ENCODE peak calls at places on chromosome 9, in six cellular contexts. Q is lower lobe of right lung, O is HuH-7.5, M is substantia nigra, J is RPMI8226, T is EH. A is an unnamed sample.

GRCh38 chr9:103319979-103320378 is 324.8 kb downstream of the CYLC2 start:
- DNase-seq in O (no peak), Q (no peak), T (no peak), M (no peak), J (no peak), A (no peak)

GRCh38 chr9:130638278-130639118 is 25.9 kb upstream of the PRDM12 start:
- DNase-seq in T (no peak), O (no peak), J (no peak), M (no peak), Q (no peak), A (no peak)

GRCh38 chr9:100619194-100619593 is 41.3 kb downstream of the CAVIN4 start:
- DNase-seq in J (no peak), Q (no peak), O (no peak), T (no peak), M (no peak), A (no peak)

GRCh38 chr9:129889936-129890717 is 54.9 kb downstream of the USP20 start:
- DNase-seq in J (peak; percentile 31), O (no peak), T (no peak), Q (peak; percentile 77), M (no peak), A (no peak)

GRCh38 chr9:37309136-37309535 is 113.4 kb upstream of the GRHPR start:
- DNase-seq in O (no peak), T (peak; percentile 86), J (no peak), Q (no peak), M (no peak), A (no peak)

GRCh38 chr9:22240619-22241018 is 206.0 kb upstream of the DMRTA1 start:
- DNase-seq in O (no peak), Q (no peak), M (no peak), T (peak; percentile 54), J (peak; percentile 34), A (no peak)

GRCh38 chr9:14313951-14314423 is at the start of gene NFIB:
- DNase-seq in O (peak; percentile 25), M (no peak), Q (peak; percentile 60), J (no peak), T (peak; percentile 19), A (no peak)

GRCh38 chr9:121283856-121284732 is 16.1 kb downstream of the GSN start:
- DNase-seq in O (no peak), T (no peak), M (no peak), Q (no peak), J (peak; percentile 42), A (peak; percentile 18)

GRCh38 chr9:99085949-99086948 is 18.7 kb upstream of the TGFBR1 start:
- DNase-seq in O (no peak), T (peak; percentile 93), M (no peak), J (no peak), Q (no peak), A (no peak)

GRCh38 chr9:93667006-93667405 is 90.6 kb downstream of the PHF2 start:
- DNase-seq in M (no peak), O (no peak), Q (peak; percentile 42), J (no peak), T (no peak), A (no peak)

GRCh38 chr9:119844431-119844830 is 475.2 kb upstream of the BRINP1 start:
- DNase-seq in Q (no peak), T (no peak), O (no peak), J (no peak), M (no peak), A (no peak)

GRCh38 chr9:29691758-29692407 is 2118.6 kb upstream of the C9orf72 start:
- DNase-seq in T (no peak), M (no peak), J (peak; percentile 43), Q (no peak), O (peak; percentile 0), A (no peak)

GRCh38 chr9:122331523-122331927 is 39.3 kb upstream of the PTGS1 start:
- DNase-seq in Q (no peak), J (no peak), M (no peak), O (no peak), T (no peak), A (no peak)

GRCh38 chr9:114218264-114219120 is 63.2 kb downstream of the COL27A1 start:
- DNase-seq in Q (no peak), T (peak; percentile 75), O (no peak), J (no peak), M (no peak), A (no peak)

GRCh38 chr9:98899399-98900056 is 44.2 kb upstream of the COL15A1 start:
- DNase-seq in J (peak; percentile 87), T (peak; percentile 94), Q (no peak), M (no peak), O (no peak), A (no peak)

GRCh38 chr9:134364391-134365114 is 38.3 kb downstream of the RXRA start:
- DNase-seq in M (no peak), J (no peak), Q (no peak), T (no peak), O (peak; percentile 98), A (no peak)

GRCh38 chr9:27368317-27368985 is 71.5 kb upstream of the EQTN start:
- DNase-seq in J (no peak), T (peak; percentile 8), Q (no peak), O (no peak), M (no peak), A (no peak)

GRCh38 chr9:113220467-113221002 is 542 bp downstream of the FKBP15 start:
- DNase-seq in O (no peak), T (peak; percentile 27), Q (no peak), J (peak; percentile 9), M (no peak), A (no peak)

GRCh38 chr9:111730937-111731567 is 63.7 kb downstream of the SHOC1 start:
- DNase-seq in T (peak; percentile 65), M (no peak), Q (no peak), O (no peak), J (no peak), A (peak; percentile 84)

GRCh38 chr9:127424669-127424986 is 446 bp downstream of the ZNF79 start:
- DNase-seq in J (peak; percentile 60), Q (no peak), T (no peak), M (no peak), O (peak; percentile 44), A (no peak)

GRCh38 chr9:100204796-100205195 is 105.8 kb downstream of the INVS start:
- DNase-seq in J (no peak), O (no peak), T (peak; percentile 45), M (no peak), Q (no peak), A (no peak)

GRCh38 chr9:92242115-92242778 is 51.2 kb downstream of the IARS1 start:
- DNase-seq in T (peak; percentile 68), J (no peak), M (no peak), O (no peak), Q (no peak), A (no peak)

GRCh38 chr9:127444283-127444920 is 6.8 kb downstream of the RPL12 start:
- DNase-seq in T (peak; percentile 2), J (peak; percentile 21), O (no peak), Q (no peak), M (no peak), A (no peak)

GRCh38 chr9:128397831-128398230 is 22.8 kb upstream of the CERCAM start:
- DNase-seq in M (no peak), J (peak; percentile 54), T (no peak), O (no peak), Q (no peak), A (no peak)

GRCh38 chr9:114246558-114246957 is 76.3 kb upstream of the ORM1 start:
- DNase-seq in Q (no peak), M (no peak), O (no peak), T (peak; percentile 90), J (no peak), A (no peak)

GRCh38 chr9:134648701-134649525 is 7.3 kb downstream of the COL5A1 start:
- DNase-seq in T (peak; percentile 88), J (no peak), O (no peak), M (no peak), Q (no peak), A (no peak)

GRCh38 chr9:122261469-122261881 is 3.2 kb downstream of the RBM18 start:
- DNase-seq in O (peak; percentile 47), J (peak; percentile 23), Q (peak; percentile 70), T (peak; percentile 72), M (no peak), A (peak; percentile 51)

GRCh38 chr9:109471994-109472393 is 26.1 kb downstream of the PTPN3 start:
- DNase-seq in Q (no peak), O (no peak), T (no peak), M (no peak), J (no peak), A (no peak)

GRCh38 chr9:72149231-72149975 is at the start of gene GDA:
- DNase-seq in O (peak; percentile 35), M (no peak), J (no peak), T (no peak), Q (no peak), A (peak; percentile 90)

GRCh38 chr9:95341262-95342011 is 23.9 kb upstream of the FANCC start:
- DNase-seq in O (no peak), M (no peak), Q (no peak), T (peak; percentile 41), J (no peak), A (peak; percentile 25)